ENCODE peak calls at places on chromosomes 3 and 15, in nine cellular contexts. Q is CD8-positive, alpha-beta memory T cell; P is A549; U is HCT116; J is uterus; K is RWPE1; Y is substantia nigra; W is esophagus muscularis mucosa; B is transverse colon. E is an unnamed sample.

GRCh38 chr3:149207475-149207874 is 14.2 kb downstream of the CP start:
- DNase-seq in K (no peak), W (no peak), U (no peak), Q (no peak), Y (no peak), P (no peak), B (no peak), J (no peak), E (no peak)

GRCh38 chr3:177037241-177037640 is 160.0 kb downstream of the TBL1XR1 start:
- DNase-seq in J (no peak), K (no peak), U (no peak), B (no peak), Q (no peak), P (no peak), W (no peak), Y (no peak), E (no peak)

GRCh38 chr3:128011140-128011539 is 41.1 kb upstream of the SEC61A1 start:
- DNase-seq in K (peak), J (no peak), P (peak), Q (no peak), W (no peak), B (peak), Y (no peak), U (peak), E (peak)

GRCh38 chr3:188244395-188244861 is 90.5 kb downstream of the LPP start:
- DNase-seq in P (peak), Y (no peak), K (peak), Q (no peak), U (peak), W (no peak), J (no peak), B (no peak), E (peak)

GRCh38 chr3:184740509-184741258 is 28.8 kb upstream of the MAGEF1 start:
- DNase-seq in W (no peak), P (no peak), J (peak), K (peak), Q (no peak), Y (no peak), B (no peak), U (peak), E (peak)

GRCh38 chr3:194671511-194671899 is 486 bp downstream of the LSG1 start:
- DNase-seq in Y (no peak), J (no peak), P (peak), K (peak), U (peak), Q (no peak), B (no peak), W (peak), E (no peak)

GRCh38 chr3:134315286-134316106 is 58.8 kb downstream of the AMOTL2 start:
- DNase-seq in Y (no peak), Q (no peak), K (no peak), B (peak), P (no peak), U (no peak), W (no peak), J (peak), E (no peak)

GRCh38 chr15:58311551-58311950 is 120.2 kb upstream of the LIPC start:
- DNase-seq in Y (no peak), W (no peak), U (no peak), B (no peak), J (no peak), P (no peak), Q (no peak), K (no peak), E (no peak)

GRCh38 chr3:48407542-48408099 is 22.3 kb downstream of the PLXNB1 start:
- DNase-seq in W (no peak), K (no peak), P (no peak), B (no peak), Q (peak), J (no peak), Y (no peak), U (no peak), E (no peak)

GRCh38 chr3:48409291-48410201 is 20.3 kb downstream of the PLXNB1 start:
- DNase-seq in J (peak), B (no peak), Q (peak), P (no peak), W (no peak), Y (no peak), U (no peak), K (no peak), E (no peak)

GRCh38 chr3:48406443-48407431 is 23.1 kb downstream of the PLXNB1 start:
- DNase-seq in P (no peak), Q (no peak), K (no peak), J (no peak), Y (no peak), B (no peak), U (no peak), W (no peak), E (no peak)

GRCh38 chr3:48410205-48411040 is 19.5 kb downstream of the PLXNB1 start:
- DNase-seq in P (no peak), Y (no peak), U (no peak), W (no peak), J (no peak), B (no peak), K (no peak), Q (no peak), E (no peak)

GRCh38 chr3:48408823-48409281 is 21.0 kb downstream of the PLXNB1 start:
- DNase-seq in U (no peak), Y (no peak), P (no peak), B (no peak), Q (peak), W (no peak), J (no peak), K (no peak), E (no peak)
- H3K27ac ChIP-seq in U (no peak), Y (no peak), P (no peak), B (no peak), Q (no peak), W (peak), J (no peak), K (peak), E (no peak)

GRCh38 chr15:76333309-76333708 is 3.3 kb upstream of the ISL2 start:
- DNase-seq in J (no peak), U (no peak), Q (no peak), B (no peak), P (no peak), Y (no peak), W (no peak), K (no peak), E (no peak)

GRCh38 chr15:76335851-76336253 is 721 bp upstream of the ISL2 start:
- DNase-seq in J (no peak), U (no peak), K (peak), Y (no peak), P (no peak), W (no peak), B (no peak), Q (no peak), E (no peak)

GRCh38 chr15:76333720-76334437 is 2.7 kb upstream of the ISL2 start:
- DNase-seq in B (no peak), K (peak), W (no peak), J (no peak), U (no peak), Q (no peak), Y (no peak), P (peak), E (no peak)

GRCh38 chr15:76335129-76335850 is 1.3 kb upstream of the ISL2 start:
- DNase-seq in K (no peak), U (no peak), P (no peak), Q (no peak), J (no peak), Y (no peak), B (no peak), W (no peak), E (no peak)

DNA sequence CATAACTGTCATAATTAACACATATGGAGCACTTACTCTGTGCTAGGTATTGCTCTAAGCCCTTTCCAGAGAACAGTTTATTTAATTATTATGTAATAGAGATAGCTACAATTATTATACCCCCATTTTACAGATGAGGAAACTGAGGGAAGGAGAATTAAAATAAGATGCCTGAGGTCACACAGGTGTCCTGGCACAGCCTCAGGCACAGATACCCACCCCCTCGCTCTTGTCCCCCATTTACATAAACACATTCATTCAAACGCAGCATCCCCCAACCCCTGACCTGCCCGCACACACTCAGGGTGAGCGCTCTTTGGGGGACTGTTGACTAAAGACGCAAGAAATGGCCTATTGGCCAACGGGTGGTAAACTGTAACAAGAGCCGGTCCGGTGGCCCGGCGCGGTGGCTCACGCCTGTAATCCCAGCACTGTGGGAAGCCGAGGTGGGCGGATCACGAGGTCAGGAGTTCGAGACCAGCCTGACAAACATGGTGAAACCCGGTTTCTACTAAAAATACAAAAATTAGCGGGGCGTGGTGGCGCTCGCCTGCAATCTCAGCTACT is 2.1 kb upstream of the ISL2 start:
- DNase-seq in B (no peak), K (no peak), W (no peak), J (no peak), P (no peak), Q (no peak), U (no peak), Y (no peak), E (no peak)
- H3K27ac ChIP-seq in B (no peak), K (no peak), W (no peak), J (no peak), P (peak), Q (no peak), U (no peak), Y (no peak), E (no peak)

DNA sequence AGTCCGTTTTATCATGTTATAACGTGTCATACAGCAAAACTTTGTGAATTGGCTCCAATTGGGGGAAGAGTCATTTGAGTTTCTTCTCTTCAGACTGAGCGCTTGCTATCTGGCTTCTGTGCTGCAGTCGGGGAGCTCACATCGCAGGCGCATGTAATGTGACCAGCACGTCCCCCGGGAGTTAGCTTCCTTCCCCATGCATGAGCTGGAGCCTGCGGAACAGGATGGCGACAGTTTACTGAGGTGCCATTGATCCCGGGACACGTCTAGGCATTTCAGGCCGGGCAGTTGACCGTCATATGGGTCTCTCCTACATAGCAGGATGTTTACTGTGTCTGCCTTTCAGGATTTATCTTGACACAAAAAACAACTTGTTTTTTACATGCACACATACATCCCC is 44.8 kb downstream of the CMTM8 start:
- DNase-seq in P (no peak), B (no peak), U (no peak), K (no peak), J (peak), W (no peak), Y (no peak), Q (no peak), E (no peak)
- H3K27ac ChIP-seq in P (no peak), B (no peak), U (no peak), K (no peak), J (no peak), W (no peak), Y (no peak), Q (no peak), E (no peak)

GRCh38 chr3:45628746-45629145 is 34.2 kb downstream of the LIMD1 start:
- DNase-seq in Y (no peak), Q (no peak), B (no peak), K (no peak), P (no peak), J (no peak), W (no peak), U (no peak), E (no peak)

GRCh38 chr3:45635475-45636256 is 41.1 kb downstream of the LIMD1 start:
- DNase-seq in W (no peak), U (no peak), B (no peak), K (peak), Y (no peak), Q (no peak), J (no peak), P (peak), E (peak)

GRCh38 chr3:45630325-45630724 is 35.8 kb downstream of the LIMD1 start:
- DNase-seq in Q (no peak), P (no peak), J (no peak), Y (no peak), K (no peak), W (no peak), B (no peak), U (no peak), E (no peak)

GRCh38 chr3:45632956-45633355 is 38.4 kb downstream of the LIMD1 start:
- DNase-seq in Y (no peak), Q (no peak), U (no peak), J (no peak), K (no peak), P (no peak), W (no peak), B (no peak), E (no peak)

GRCh38 chr3:45631486-45631885 is 36.9 kb downstream of the LIMD1 start:
- DNase-seq in P (no peak), Y (no peak), W (no peak), B (no peak), J (no peak), Q (no peak), K (no peak), U (no peak), E (no peak)
- H3K27ac ChIP-seq in P (peak), Y (no peak), W (peak), B (no peak), J (no peak), Q (no peak), K (no peak), U (no peak), E (no peak)

E was measured in epithelial cell of prostate.